ENCODE peak calls at places on chromosomes 2 and 18, in five cellular contexts. J, F, H, X and Z are unnamed samples.

GRCh38 chr2:240888130-240888889 is 7.6 kb downstream of the MAB21L4 start:
- DNase-seq in F (no peak), X (no peak), H (no peak), J (no peak), Z (no peak)

GRCh38 chr2:97775074-97775473 is 61.7 kb downstream of the ZAP70 start:
- DNase-seq in X (no peak), J (no peak), F (no peak), H (no peak), Z (no peak)

GRCh38 chr18:49368876-49369440 is 91.5 kb downstream of the DYM start:
- DNase-seq in X (no peak), F (no peak), H (no peak), J (no peak), Z (peak)

GRCh38 chr2:76930076-76930734 is 592.0 kb downstream of the LRRTM4 start:
- DNase-seq in J (no peak), F (no peak), X (no peak), H (no peak), Z (no peak)

GRCh38 chr2:56008661-56009411 is 85.3 kb upstream of the EFEMP1 start:
- DNase-seq in H (peak), J (peak), F (peak), X (no peak), Z (peak)

GRCh38 chr2:234949762-234950434 is 1.9 kb upstream of the SH3BP4 start:
- DNase-seq in F (peak), X (peak), H (no peak), J (no peak), Z (no peak)

GRCh38 chr2:96305979-96306308 is 598 bp upstream of the SNRNP200 start:
- DNase-seq in H (no peak), J (no peak), X (no peak), F (no peak), Z (no peak)

GRCh38 chr2:1366546-1367134 is 46.6 kb upstream of the TPO start:
- DNase-seq in X (no peak), J (no peak), F (no peak), H (no peak), Z (no peak)

GRCh38 chr2:202178342-202178958 is 59.9 kb downstream of the SUMO1 start:
- DNase-seq in X (peak), H (peak), F (peak), J (peak), Z (peak)

GRCh38 chr2:59589881-59590280 is 963.6 kb downstream of the BCL11A start:
- DNase-seq in F (peak), X (no peak), H (no peak), J (peak), Z (no peak)

GRCh38 chr18:28725876-28726275 is 548.9 kb upstream of the CDH2 start:
- DNase-seq in H (no peak), J (no peak), F (peak), X (no peak), Z (no peak)

GRCh38 chr18:52340466-52341378 is 725 bp downstream of the DCC start:
- DNase-seq in J (no peak), F (no peak), H (peak), X (no peak), Z (no peak)

GRCh38 chr18:62856294-62856693 is 141.0 kb downstream of the PHLPP1 start:
- DNase-seq in H (no peak), J (no peak), F (no peak), X (no peak), Z (no peak)

GRCh38 chr18:62331581-62332436 is 6.7 kb downstream of the TNFRSF11A start:
- DNase-seq in X (no peak), J (no peak), H (peak), F (peak), Z (no peak)

GRCh38 chr18:35038029-35038428 is 3.2 kb upstream of the MAPRE2 start:
- DNase-seq in H (no peak), X (no peak), F (no peak), J (no peak), Z (no peak)

GRCh38 chr2:190205643-190206042 is 114.0 kb downstream of the HIBCH start:
- DNase-seq in X (no peak), F (no peak), H (no peak), J (no peak), Z (no peak)

GRCh38 chr2:41966431-41966893 is 81.4 kb upstream of the PKDCC start:
- DNase-seq in H (no peak), X (peak), J (no peak), F (peak), Z (no peak)

GRCh38 chr2:129404000-129404700 is 575.3 kb upstream of the RAB6C start:
- DNase-seq in X (no peak), F (no peak), H (no peak), J (no peak), Z (no peak)

GRCh38 chr18:79589601-79590091 is 90.0 kb upstream of the CTDP1 start:
- DNase-seq in F (no peak), X (no peak), J (no peak), H (no peak), Z (no peak)

GRCh38 chr2:63844616-63845015 is 2.9 kb downstream of the UGP2 start:
- DNase-seq in F (no peak), J (no peak), H (no peak), X (no peak), Z (no peak)

GRCh38 chr2:20452551-20452950 is 5.7 kb downstream of the RHOB start:
- DNase-seq in J (no peak), X (peak), H (no peak), F (peak), Z (peak)

GRCh38 chr2:68475110-68475509 is 7.7 kb downstream of the APLF start:
- DNase-seq in F (no peak), J (no peak), X (peak), H (no peak), Z (no peak)

GRCh38 chr2:222318026-222318711 is 19.4 kb upstream of the PAX3 start:
- DNase-seq in F (peak), H (peak), J (no peak), X (peak), Z (peak)

GRCh38 chr2:207692206-207693065 is 19.0 kb upstream of the CCNYL1 start:
- DNase-seq in F (peak), J (peak), X (peak), H (peak), Z (peak)

GRCh38 chr2:20664431-20665260 is 2.3 kb upstream of the GDF7 start:
- DNase-seq in X (no peak), F (no peak), H (no peak), J (no peak), Z (peak)

GRCh38 chr2:37615808-37616673 is 55.4 kb downstream of the CDC42EP3 start:
- DNase-seq in F (no peak), X (no peak), J (no peak), H (no peak), Z (no peak)

GRCh38 chr2:144516981-144517824 is 2.7 kb downstream of the ZEB2 start:
- DNase-seq in J (no peak), X (peak), H (peak), F (peak), Z (peak)

GRCh38 chr18:2932247-2933181 is 80.4 kb downstream of the LPIN2 start:
- DNase-seq in F (peak), J (peak), H (peak), X (peak), Z (peak)

GRCh38 chr2:114170070-114170469 is 272.4 kb upstream of the DPP10 start:
- DNase-seq in X (no peak), J (no peak), H (no peak), F (no peak), Z (no peak)

GRCh38 chr2:138455691-138456090 is 45.9 kb upstream of the SPOPL start:
- DNase-seq in X (peak), F (no peak), J (no peak), H (no peak), Z (no peak)

GRCh38 chr2:43880471-43880870 is 41.7 kb downstream of the ABCG8 start:
- DNase-seq in J (no peak), F (no peak), H (no peak), X (no peak), Z (no peak)

GRCh38 chr18:32271649-32272324 is 81.9 kb downstream of the MEP1B start:
- DNase-seq in J (no peak), X (peak), H (no peak), F (peak), Z (no peak)

GRCh38 chr2:26706616-26707473 is 14.3 kb downstream of the KCNK3 start:
- DNase-seq in X (no peak), F (no peak), H (no peak), J (peak), Z (no peak)

GRCh38 chr2:190572251-190572650 is 37.7 kb upstream of the NEMP2 start:
- DNase-seq in J (no peak), X (no peak), H (no peak), F (no peak), Z (no peak)

GRCh38 chr2:53058526-53058925 is 709.1 kb upstream of the CHAC2 start:
- DNase-seq in H (no peak), X (peak), F (peak), J (no peak), Z (peak)

GRCh38 chr2:118221952-118222594 is 133.8 kb downstream of the INSIG2 start:
- DNase-seq in X (peak), F (peak), J (peak), H (peak), Z (peak)

GRCh38 chr2:194725169-194725568 is 931.9 kb upstream of the SLC39A10 start:
- DNase-seq in F (no peak), X (no peak), J (no peak), H (no peak), Z (no peak)

GRCh38 chr18:31176531-31176930 is 13.9 kb upstream of the DSC1 start:
- DNase-seq in X (no peak), F (no peak), H (no peak), J (no peak), Z (no peak)

GRCh38 chr2:54559593-54560145 is 103.5 kb downstream of the SPTBN1 start:
- DNase-seq in X (peak), J (no peak), F (peak), H (no peak), Z (no peak)

GRCh38 chr2:54558188-54558975 is 102.3 kb downstream of the SPTBN1 start:
- DNase-seq in X (peak), H (peak), J (peak), F (peak), Z (peak)

GRCh38 chr2:54560146-54560881 is 104.2 kb downstream of the SPTBN1 start:
- DNase-seq in J (no peak), F (peak), H (no peak), X (peak), Z (no peak)

GRCh38 chr2:54557601-54558187 is 101.6 kb downstream of the SPTBN1 start:
- DNase-seq in J (peak), X (peak), F (peak), H (peak), Z (peak)

GRCh38 chr2:54558976-54559410 is 102.9 kb downstream of the SPTBN1 start:
- DNase-seq in F (peak), X (no peak), J (no peak), H (no peak), Z (no peak)
- H3K4ac ChIP-seq in F (peak), X (peak), J (no peak), H (no peak), Z (no peak)

GRCh38 chr2:36035137-36035536 is 320.4 kb upstream of the CRIM1 start:
- DNase-seq in X (no peak), J (no peak), H (no peak), F (no peak), Z (no peak)
- H2BK12ac ChIP-seq in X (no peak), J (no peak), H (no peak), F (no peak), Z (no peak)

DNA sequence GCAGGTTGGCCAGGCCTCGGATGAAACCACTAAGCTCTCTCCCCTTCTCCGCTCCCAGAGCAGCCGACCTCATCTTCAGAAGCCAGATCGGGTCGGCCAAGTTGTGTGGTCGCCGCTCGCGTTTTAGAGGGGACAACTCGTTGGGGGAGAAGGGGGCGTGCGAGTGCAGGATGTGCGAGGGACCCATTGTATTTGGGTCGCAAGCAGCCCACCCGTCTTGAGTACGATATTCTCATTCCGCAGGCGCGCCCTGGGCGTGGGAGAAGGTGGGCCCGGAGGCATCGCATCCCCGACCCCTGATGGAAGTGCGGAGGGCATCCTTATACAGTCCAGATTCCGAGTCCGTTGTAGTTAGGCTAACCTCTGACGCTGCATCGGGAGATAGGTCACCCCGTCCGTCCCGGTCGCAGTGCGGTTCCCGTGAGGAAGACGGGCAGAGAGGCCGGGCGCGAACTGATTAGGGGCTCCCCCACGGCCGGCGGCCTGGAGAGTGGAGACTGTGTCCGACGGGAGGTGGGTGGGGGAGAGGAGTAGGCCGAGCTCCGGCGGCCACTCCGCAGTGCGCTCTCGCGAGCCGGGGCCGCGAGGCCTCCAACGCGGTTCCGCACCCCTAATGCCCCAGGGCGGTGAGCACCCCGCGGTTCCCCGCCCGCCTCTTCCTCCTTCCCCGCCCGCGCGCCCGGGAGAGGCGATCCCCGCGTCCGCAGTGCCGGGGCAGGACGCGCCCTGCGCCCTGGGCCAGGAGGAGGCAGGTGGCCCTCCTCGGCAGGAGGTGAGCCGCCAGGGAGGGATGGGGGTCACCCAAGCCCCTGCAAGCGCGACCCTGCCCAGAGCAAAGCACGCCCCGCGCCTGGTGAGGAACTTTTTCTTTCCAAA is 1.6 kb upstream of the SP5 start:
- DNase-seq in X (no peak), H (peak), J (no peak), F (no peak), Z (peak)
- H3K4ac ChIP-seq in X (no peak), H (no peak), J (no peak), F (no peak), Z (no peak)

GRCh38 chr2:225400546-225400945 is 1.0 kb downstream of the NYAP2 start:
- DNase-seq in H (no peak), F (no peak), X (no peak), J (no peak), Z (no peak)

GRCh38 chr2:225400060-225400511 is 576 bp downstream of the NYAP2 start:
- DNase-seq in X (peak), J (peak), F (peak), H (peak), Z (peak)

GRCh38 chr2:225398372-225398771 is 1.1 kb upstream of the NYAP2 start:
- DNase-seq in X (no peak), J (no peak), H (no peak), F (no peak), Z (no peak)

GRCh38 chr2:225401001-225401400 is 1.5 kb downstream of the NYAP2 start:
- DNase-seq in X (no peak), H (no peak), J (no peak), F (no peak), Z (no peak)

GRCh38 chr2:225399509-225399908 is at the start of gene NYAP2:
- DNase-seq in H (no peak), J (no peak), X (no peak), F (no peak), Z (no peak)
- H2BK12ac ChIP-seq in H (no peak), J (no peak), X (no peak), F (no peak), Z (no peak)

DNA sequence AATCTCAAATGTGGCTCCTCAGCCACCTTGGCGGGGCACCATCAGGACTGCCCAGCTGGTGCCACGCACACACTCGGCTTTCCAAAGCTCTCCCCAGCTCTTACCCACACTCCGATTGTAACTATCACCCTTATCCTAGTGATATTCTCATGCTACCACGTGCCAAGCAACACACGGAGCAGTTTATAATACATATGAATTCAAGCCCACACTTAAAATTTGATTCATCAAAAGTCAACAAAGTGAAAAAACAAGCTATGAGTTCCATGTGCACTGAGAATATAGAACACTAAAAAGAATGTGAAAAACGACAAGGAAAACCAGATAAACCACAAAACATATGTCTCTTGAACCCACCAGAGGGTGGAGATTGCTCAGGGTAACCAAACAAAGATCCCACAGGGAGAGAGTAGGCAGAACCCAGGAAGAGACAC is 31.6 kb downstream of the LONRF2 start:
- DNase-seq in J (no peak), H (no peak), F (no peak), X (no peak), Z (no peak)
- H3K4ac ChIP-seq in J (no peak), H (no peak), F (peak), X (peak), Z (no peak)

GRCh38 chr2:54482725-54483124 is 26.6 kb downstream of the SPTBN1 start:
- DNase-seq in H (no peak), F (peak), J (peak), X (no peak), Z (no peak)
- H2BK12ac ChIP-seq in H (no peak), F (no peak), J (no peak), X (peak), Z (no peak)